ENCODE peak calls at places on chromosomes 12 and 14, in nine cellular contexts. One of them, this sample, is unnamed.
A peak's percentile ranks its signal among the peaks of the same experiment; 100 is the strongest.

GRCh38 chr14:76918176-76918750 is 92.1 kb downstream of the LRRC74A start:
- DNase-seq in activated B cell treated with CpG ODN at 0.5 μM for 24 hours: no peak
- DNase-seq in HT-29: no peak
- DNase-seq in GM23338: no peak
- DNase-seq in NCI-H1092 treated with DMSO at 0.1 percent for 48 hours: peak; percentile 85
- DNase-seq in stimulated activated CD8-positive, alpha-beta memory T cell treated with anti-CD3 and anti-CD28 coated beads, Interleukin-4, amount 100 ng/mL, for 1 hour: no peak
- DNase-seq in effector memory CD4-positive, alpha-beta T cell: no peak
- DNase-seq in GM10248: no peak
- DNase-seq in ureter: peak; percentile 81
- DNase-seq in this sample: no peak

GRCh38 chr14:102795060-102795925 is 18.0 kb downstream of the TRAF3 start:
- DNase-seq in activated B cell treated with CpG ODN at 0.5 μM for 24 hours: no peak
- DNase-seq in NCI-H1092 treated with DMSO at 0.1 percent for 48 hours: peak; percentile 25
- DNase-seq in HT-29: peak; percentile 47
- DNase-seq in stimulated activated CD8-positive, alpha-beta memory T cell treated with anti-CD3 and anti-CD28 coated beads, Interleukin-4, amount 100 ng/mL, for 1 hour: no peak
- DNase-seq in GM23338: no peak
- DNase-seq in ureter: peak; percentile 75
- DNase-seq in effector memory CD4-positive, alpha-beta T cell: no peak
- DNase-seq in GM10248: no peak
- DNase-seq in this sample: peak; percentile 62

GRCh38 chr12:104049278-104050257 is at the start of gene GLT8D2:
- DNase-seq in activated B cell treated with CpG ODN at 0.5 μM for 24 hours: no peak
- DNase-seq in NCI-H1092 treated with DMSO at 0.1 percent for 48 hours: no peak
- DNase-seq in stimulated activated CD8-positive, alpha-beta memory T cell treated with anti-CD3 and anti-CD28 coated beads, Interleukin-4, amount 100 ng/mL, for 1 hour: no peak
- DNase-seq in ureter: peak; percentile 55
- DNase-seq in HT-29: no peak
- DNase-seq in GM10248: no peak
- DNase-seq in effector memory CD4-positive, alpha-beta T cell: no peak
- DNase-seq in GM23338: peak; percentile 81
- DNase-seq in this sample: peak; percentile 22

GRCh38 chr12:75694891-75695290 is 183.5 kb upstream of the KRR1 start:
- DNase-seq in NCI-H1092 treated with DMSO at 0.1 percent for 48 hours: no peak
- DNase-seq in effector memory CD4-positive, alpha-beta T cell: no peak
- DNase-seq in GM23338: no peak
- DNase-seq in activated B cell treated with CpG ODN at 0.5 μM for 24 hours: no peak
- DNase-seq in HT-29: no peak
- DNase-seq in stimulated activated CD8-positive, alpha-beta memory T cell treated with anti-CD3 and anti-CD28 coated beads, Interleukin-4, amount 100 ng/mL, for 1 hour: no peak
- DNase-seq in ureter: no peak
- DNase-seq in GM10248: no peak
- DNase-seq in this sample: no peak

GRCh38 chr14:59455411-59455810 is 9.8 kb downstream of the GPR135 start:
- DNase-seq in GM10248: no peak
- DNase-seq in ureter: no peak
- DNase-seq in NCI-H1092 treated with DMSO at 0.1 percent for 48 hours: no peak
- DNase-seq in GM23338: no peak
- DNase-seq in activated B cell treated with CpG ODN at 0.5 μM for 24 hours: no peak
- DNase-seq in effector memory CD4-positive, alpha-beta T cell: no peak
- DNase-seq in stimulated activated CD8-positive, alpha-beta memory T cell treated with anti-CD3 and anti-CD28 coated beads, Interleukin-4, amount 100 ng/mL, for 1 hour: no peak
- DNase-seq in HT-29: no peak
- DNase-seq in this sample: no peak

GRCh38 chr12:52828156-52829090 is 5.7 kb downstream of the KRT79 start:
- DNase-seq in GM23338: no peak
- DNase-seq in effector memory CD4-positive, alpha-beta T cell: no peak
- DNase-seq in activated B cell treated with CpG ODN at 0.5 μM for 24 hours: no peak
- DNase-seq in HT-29: no peak
- DNase-seq in stimulated activated CD8-positive, alpha-beta memory T cell treated with anti-CD3 and anti-CD28 coated beads, Interleukin-4, amount 100 ng/mL, for 1 hour: no peak
- DNase-seq in GM10248: no peak
- DNase-seq in ureter: no peak
- DNase-seq in NCI-H1092 treated with DMSO at 0.1 percent for 48 hours: no peak
- DNase-seq in this sample: no peak

GRCh38 chr12:124477109-124477915 is 90.1 kb downstream of the NCOR2 start:
- DNase-seq in HT-29: no peak
- DNase-seq in effector memory CD4-positive, alpha-beta T cell: no peak
- DNase-seq in ureter: no peak
- DNase-seq in activated B cell treated with CpG ODN at 0.5 μM for 24 hours: no peak
- DNase-seq in NCI-H1092 treated with DMSO at 0.1 percent for 48 hours: no peak
- DNase-seq in stimulated activated CD8-positive, alpha-beta memory T cell treated with anti-CD3 and anti-CD28 coated beads, Interleukin-4, amount 100 ng/mL, for 1 hour: no peak
- DNase-seq in GM23338: no peak
- DNase-seq in GM10248: no peak
- DNase-seq in this sample: no peak

GRCh38 chr14:50362791-50363733 is 33.6 kb downstream of the CDKL1 start:
- DNase-seq in GM10248: peak; percentile 22
- DNase-seq in effector memory CD4-positive, alpha-beta T cell: no peak
- DNase-seq in NCI-H1092 treated with DMSO at 0.1 percent for 48 hours: no peak
- DNase-seq in HT-29: no peak
- DNase-seq in ureter: peak; percentile 34
- DNase-seq in stimulated activated CD8-positive, alpha-beta memory T cell treated with anti-CD3 and anti-CD28 coated beads, Interleukin-4, amount 100 ng/mL, for 1 hour: no peak
- DNase-seq in activated B cell treated with CpG ODN at 0.5 μM for 24 hours: no peak
- DNase-seq in GM23338: no peak
- DNase-seq in this sample: no peak

GRCh38 chr14:69712217-69712565 is 54.8 kb upstream of the SRSF5 start:
- DNase-seq in activated B cell treated with CpG ODN at 0.5 μM for 24 hours: no peak
- DNase-seq in effector memory CD4-positive, alpha-beta T cell: no peak
- DNase-seq in GM10248: no peak
- DNase-seq in ureter: no peak
- DNase-seq in HT-29: no peak
- DNase-seq in stimulated activated CD8-positive, alpha-beta memory T cell treated with anti-CD3 and anti-CD28 coated beads, Interleukin-4, amount 100 ng/mL, for 1 hour: no peak
- DNase-seq in GM23338: no peak
- DNase-seq in NCI-H1092 treated with DMSO at 0.1 percent for 48 hours: peak; percentile 22
- DNase-seq in this sample: no peak

GRCh38 chr14:26963696-26964095 is 365.9 kb upstream of the NOVA1 start:
- DNase-seq in ureter: no peak
- DNase-seq in GM10248: no peak
- DNase-seq in activated B cell treated with CpG ODN at 0.5 μM for 24 hours: no peak
- DNase-seq in HT-29: no peak
- DNase-seq in GM23338: no peak
- DNase-seq in stimulated activated CD8-positive, alpha-beta memory T cell treated with anti-CD3 and anti-CD28 coated beads, Interleukin-4, amount 100 ng/mL, for 1 hour: no peak
- DNase-seq in NCI-H1092 treated with DMSO at 0.1 percent for 48 hours: no peak
- DNase-seq in effector memory CD4-positive, alpha-beta T cell: no peak
- DNase-seq in this sample: no peak

GRCh38 chr12:26636710-26637328 is 196.2 kb downstream of the ITPR2 start:
- DNase-seq in NCI-H1092 treated with DMSO at 0.1 percent for 48 hours: no peak
- DNase-seq in activated B cell treated with CpG ODN at 0.5 μM for 24 hours: no peak
- DNase-seq in HT-29: no peak
- DNase-seq in GM10248: no peak
- DNase-seq in effector memory CD4-positive, alpha-beta T cell: no peak
- DNase-seq in GM23338: no peak
- DNase-seq in ureter: no peak
- DNase-seq in stimulated activated CD8-positive, alpha-beta memory T cell treated with anti-CD3 and anti-CD28 coated beads, Interleukin-4, amount 100 ng/mL, for 1 hour: no peak
- DNase-seq in this sample: peak; percentile 41

GRCh38 chr14:74647061-74647833 is 35.2 kb upstream of the LTBP2 start:
- DNase-seq in GM10248: no peak
- DNase-seq in effector memory CD4-positive, alpha-beta T cell: no peak
- DNase-seq in NCI-H1092 treated with DMSO at 0.1 percent for 48 hours: no peak
- DNase-seq in HT-29: no peak
- DNase-seq in activated B cell treated with CpG ODN at 0.5 μM for 24 hours: no peak
- DNase-seq in GM23338: no peak
- DNase-seq in stimulated activated CD8-positive, alpha-beta memory T cell treated with anti-CD3 and anti-CD28 coated beads, Interleukin-4, amount 100 ng/mL, for 1 hour: no peak
- DNase-seq in ureter: no peak
- DNase-seq in this sample: no peak

GRCh38 chr14:51095854-51096823 is 1.2 kb upstream of the TRIM9 start:
- DNase-seq in GM23338: no peak
- DNase-seq in ureter: no peak
- DNase-seq in effector memory CD4-positive, alpha-beta T cell: no peak
- DNase-seq in NCI-H1092 treated with DMSO at 0.1 percent for 48 hours: peak; percentile 87
- DNase-seq in GM10248: no peak
- DNase-seq in HT-29: no peak
- DNase-seq in stimulated activated CD8-positive, alpha-beta memory T cell treated with anti-CD3 and anti-CD28 coated beads, Interleukin-4, amount 100 ng/mL, for 1 hour: no peak
- DNase-seq in activated B cell treated with CpG ODN at 0.5 μM for 24 hours: peak; percentile 23
- DNase-seq in this sample: no peak

GRCh38 chr14:20823859-20824258 is 21.2 kb upstream of the RNASE1 start:
- DNase-seq in activated B cell treated with CpG ODN at 0.5 μM for 24 hours: no peak
- DNase-seq in stimulated activated CD8-positive, alpha-beta memory T cell treated with anti-CD3 and anti-CD28 coated beads, Interleukin-4, amount 100 ng/mL, for 1 hour: no peak
- DNase-seq in GM23338: no peak
- DNase-seq in GM10248: no peak
- DNase-seq in ureter: no peak
- DNase-seq in NCI-H1092 treated with DMSO at 0.1 percent for 48 hours: no peak
- DNase-seq in effector memory CD4-positive, alpha-beta T cell: no peak
- DNase-seq in HT-29: no peak
- DNase-seq in this sample: no peak

GRCh38 chr12:52300796-52301691 is 9.7 kb upstream of the KRT81 start:
- DNase-seq in stimulated activated CD8-positive, alpha-beta memory T cell treated with anti-CD3 and anti-CD28 coated beads, Interleukin-4, amount 100 ng/mL, for 1 hour: no peak
- DNase-seq in activated B cell treated with CpG ODN at 0.5 μM for 24 hours: no peak
- DNase-seq in NCI-H1092 treated with DMSO at 0.1 percent for 48 hours: no peak
- DNase-seq in GM23338: peak; percentile 62
- DNase-seq in GM10248: no peak
- DNase-seq in HT-29: no peak
- DNase-seq in ureter: no peak
- DNase-seq in effector memory CD4-positive, alpha-beta T cell: no peak
- DNase-seq in this sample: no peak

GRCh38 chr12:116346751-116347150 is 69.3 kb upstream of the MED13L start:
- DNase-seq in stimulated activated CD8-positive, alpha-beta memory T cell treated with anti-CD3 and anti-CD28 coated beads, Interleukin-4, amount 100 ng/mL, for 1 hour: no peak
- DNase-seq in HT-29: no peak
- DNase-seq in effector memory CD4-positive, alpha-beta T cell: no peak
- DNase-seq in GM23338: no peak
- DNase-seq in activated B cell treated with CpG ODN at 0.5 μM for 24 hours: no peak
- DNase-seq in NCI-H1092 treated with DMSO at 0.1 percent for 48 hours: no peak
- DNase-seq in ureter: no peak
- DNase-seq in GM10248: no peak
- DNase-seq in this sample: no peak

GRCh38 chr12:34356233-34356987 is 334.1 kb downstream of the ALG10 start:
- DNase-seq in GM10248: no peak
- DNase-seq in GM23338: no peak
- DNase-seq in activated B cell treated with CpG ODN at 0.5 μM for 24 hours: no peak
- DNase-seq in HT-29: no peak
- DNase-seq in stimulated activated CD8-positive, alpha-beta memory T cell treated with anti-CD3 and anti-CD28 coated beads, Interleukin-4, amount 100 ng/mL, for 1 hour: no peak
- DNase-seq in ureter: no peak
- DNase-seq in NCI-H1092 treated with DMSO at 0.1 percent for 48 hours: no peak
- DNase-seq in effector memory CD4-positive, alpha-beta T cell: no peak
- DNase-seq in this sample: no peak

GRCh38 chr12:103810108-103810507 is 30.9 kb downstream of the NT5DC3 start:
- DNase-seq in activated B cell treated with CpG ODN at 0.5 μM for 24 hours: no peak
- DNase-seq in GM23338: no peak
- DNase-seq in GM10248: no peak
- DNase-seq in stimulated activated CD8-positive, alpha-beta memory T cell treated with anti-CD3 and anti-CD28 coated beads, Interleukin-4, amount 100 ng/mL, for 1 hour: no peak
- DNase-seq in ureter: no peak
- DNase-seq in HT-29: no peak
- DNase-seq in effector memory CD4-positive, alpha-beta T cell: no peak
- DNase-seq in NCI-H1092 treated with DMSO at 0.1 percent for 48 hours: peak; percentile 4
- DNase-seq in this sample: no peak

GRCh38 chr12:76486011-76486410 is 73.6 kb downstream of the OSBPL8 start:
- DNase-seq in effector memory CD4-positive, alpha-beta T cell: no peak
- DNase-seq in ureter: no peak
- DNase-seq in stimulated activated CD8-positive, alpha-beta memory T cell treated with anti-CD3 and anti-CD28 coated beads, Interleukin-4, amount 100 ng/mL, for 1 hour: no peak
- DNase-seq in activated B cell treated with CpG ODN at 0.5 μM for 24 hours: no peak
- DNase-seq in NCI-H1092 treated with DMSO at 0.1 percent for 48 hours: no peak
- DNase-seq in GM23338: no peak
- DNase-seq in HT-29: no peak
- DNase-seq in GM10248: no peak
- DNase-seq in this sample: no peak

GRCh38 chr14:27015046-27015445 is 417.2 kb upstream of the NOVA1 start:
- DNase-seq in effector memory CD4-positive, alpha-beta T cell: no peak
- DNase-seq in stimulated activated CD8-positive, alpha-beta memory T cell treated with anti-CD3 and anti-CD28 coated beads, Interleukin-4, amount 100 ng/mL, for 1 hour: no peak
- DNase-seq in GM10248: no peak
- DNase-seq in activated B cell treated with CpG ODN at 0.5 μM for 24 hours: no peak
- DNase-seq in ureter: no peak
- DNase-seq in NCI-H1092 treated with DMSO at 0.1 percent for 48 hours: no peak
- DNase-seq in GM23338: no peak
- DNase-seq in HT-29: no peak
- DNase-seq in this sample: no peak

GRCh38 chr14:104544362-104544761 is 35.2 kb upstream of the C14orf180 start:
- DNase-seq in GM23338: no peak
- DNase-seq in ureter: peak; percentile 30
- DNase-seq in activated B cell treated with CpG ODN at 0.5 μM for 24 hours: no peak
- DNase-seq in effector memory CD4-positive, alpha-beta T cell: no peak
- DNase-seq in GM10248: peak; percentile 9
- DNase-seq in stimulated activated CD8-positive, alpha-beta memory T cell treated with anti-CD3 and anti-CD28 coated beads, Interleukin-4, amount 100 ng/mL, for 1 hour: no peak
- DNase-seq in NCI-H1092 treated with DMSO at 0.1 percent for 48 hours: no peak
- DNase-seq in HT-29: no peak
- DNase-seq in this sample: no peak

GRCh38 chr12:79998554-79998953 is 63.7 kb upstream of the PPP1R12A start:
- DNase-seq in GM23338: no peak
- DNase-seq in effector memory CD4-positive, alpha-beta T cell: no peak
- DNase-seq in HT-29: no peak
- DNase-seq in GM10248: no peak
- DNase-seq in NCI-H1092 treated with DMSO at 0.1 percent for 48 hours: no peak
- DNase-seq in ureter: no peak
- DNase-seq in activated B cell treated with CpG ODN at 0.5 μM for 24 hours: no peak
- DNase-seq in stimulated activated CD8-positive, alpha-beta memory T cell treated with anti-CD3 and anti-CD28 coated beads, Interleukin-4, amount 100 ng/mL, for 1 hour: no peak
- DNase-seq in this sample: no peak

GRCh38 chr14:92274055-92274454 is 48.9 kb upstream of the SLC24A4 start:
- DNase-seq in stimulated activated CD8-positive, alpha-beta memory T cell treated with anti-CD3 and anti-CD28 coated beads, Interleukin-4, amount 100 ng/mL, for 1 hour: no peak
- DNase-seq in ureter: no peak
- DNase-seq in HT-29: no peak
- DNase-seq in GM23338: no peak
- DNase-seq in GM10248: no peak
- DNase-seq in effector memory CD4-positive, alpha-beta T cell: no peak
- DNase-seq in NCI-H1092 treated with DMSO at 0.1 percent for 48 hours: no peak
- DNase-seq in activated B cell treated with CpG ODN at 0.5 μM for 24 hours: no peak
- DNase-seq in this sample: no peak

GRCh38 chr14:95265106-95266094 is 54.3 kb downstream of the CLMN start:
- DNase-seq in stimulated activated CD8-positive, alpha-beta memory T cell treated with anti-CD3 and anti-CD28 coated beads, Interleukin-4, amount 100 ng/mL, for 1 hour: no peak
- DNase-seq in ureter: peak; percentile 67
- DNase-seq in NCI-H1092 treated with DMSO at 0.1 percent for 48 hours: peak; percentile 30
- DNase-seq in activated B cell treated with CpG ODN at 0.5 μM for 24 hours: peak; percentile 25
- DNase-seq in effector memory CD4-positive, alpha-beta T cell: no peak
- DNase-seq in HT-29: peak; percentile 90
- DNase-seq in GM23338: no peak
- DNase-seq in GM10248: peak; percentile 77
- DNase-seq in this sample: peak; percentile 84

GRCh38 chr12:86249856-86250255 is 6.3 kb downstream of the MGAT4C start:
- DNase-seq in NCI-H1092 treated with DMSO at 0.1 percent for 48 hours: no peak
- DNase-seq in activated B cell treated with CpG ODN at 0.5 μM for 24 hours: no peak
- DNase-seq in GM10248: no peak
- DNase-seq in HT-29: no peak
- DNase-seq in stimulated activated CD8-positive, alpha-beta memory T cell treated with anti-CD3 and anti-CD28 coated beads, Interleukin-4, amount 100 ng/mL, for 1 hour: no peak
- DNase-seq in GM23338: no peak
- DNase-seq in ureter: no peak
- DNase-seq in effector memory CD4-positive, alpha-beta T cell: no peak
- DNase-seq in this sample: no peak

GRCh38 chr12:93593833-93594232 is 21.4 kb downstream of the SOCS2 start:
- DNase-seq in HT-29: no peak
- DNase-seq in GM10248: no peak
- DNase-seq in activated B cell treated with CpG ODN at 0.5 μM for 24 hours: no peak
- DNase-seq in ureter: no peak
- DNase-seq in NCI-H1092 treated with DMSO at 0.1 percent for 48 hours: no peak
- DNase-seq in GM23338: no peak
- DNase-seq in effector memory CD4-positive, alpha-beta T cell: no peak
- DNase-seq in stimulated activated CD8-positive, alpha-beta memory T cell treated with anti-CD3 and anti-CD28 coated beads, Interleukin-4, amount 100 ng/mL, for 1 hour: no peak
- DNase-seq in this sample: no peak

GRCh38 chr14:50288146-50288545 is 23.9 kb downstream of the L2HGDH start:
- DNase-seq in GM10248: no peak
- DNase-seq in activated B cell treated with CpG ODN at 0.5 μM for 24 hours: no peak
- DNase-seq in NCI-H1092 treated with DMSO at 0.1 percent for 48 hours: no peak
- DNase-seq in HT-29: no peak
- DNase-seq in ureter: no peak
- DNase-seq in GM23338: no peak
- DNase-seq in effector memory CD4-positive, alpha-beta T cell: no peak
- DNase-seq in stimulated activated CD8-positive, alpha-beta memory T cell treated with anti-CD3 and anti-CD28 coated beads, Interleukin-4, amount 100 ng/mL, for 1 hour: no peak
- DNase-seq in this sample: no peak

This sample was measured in Calu3.